ENCODE peak calls at places on chromosomes 13 and 19, in ten cellular contexts. One of them, this sample, is unnamed.

GRCh38 chr19:2254052-2254872 is 2.0 kb downstream of the JSRP1 start:
- DNase-seq in fibroblast of the aortic adventitia: no peak
- DNase-seq in mucosa of descending colon: no peak
- DNase-seq in AG10803: no peak
- DNase-seq in mesothelial cell of epicardium: no peak
- DNase-seq in Panc1: no peak
- DNase-seq in cardiac fibroblast: peak; percentile 51
- DNase-seq in A549: no peak
- DNase-seq in B cell: no peak
- DNase-seq in breast epithelium: no peak
- DNase-seq in this sample: no peak

GRCh38 chr19:7494416-7495098 is 5.7 kb upstream of the PEX11G start:
- DNase-seq in fibroblast of the aortic adventitia: peak; percentile 58
- DNase-seq in mucosa of descending colon: peak; percentile 24
- DNase-seq in AG10803: no peak
- DNase-seq in mesothelial cell of epicardium: no peak
- DNase-seq in Panc1: no peak
- DNase-seq in cardiac fibroblast: peak; percentile 52
- DNase-seq in A549: no peak
- DNase-seq in B cell: no peak
- DNase-seq in breast epithelium: peak; percentile 40
- DNase-seq in this sample: no peak

GRCh38 chr19:38507551-38508127 is 74.1 kb downstream of the RYR1 start:
- DNase-seq in fibroblast of the aortic adventitia: no peak
- DNase-seq in mucosa of descending colon: no peak
- DNase-seq in AG10803: no peak
- DNase-seq in mesothelial cell of epicardium: no peak
- DNase-seq in Panc1: no peak
- DNase-seq in cardiac fibroblast: no peak
- DNase-seq in A549: no peak
- DNase-seq in B cell: no peak
- DNase-seq in breast epithelium: no peak
- DNase-seq in this sample: no peak

GRCh38 chr13:90654970-90655369 is 692.5 kb upstream of the MIR17HG start:
- DNase-seq in fibroblast of the aortic adventitia: no peak
- DNase-seq in mucosa of descending colon: no peak
- DNase-seq in AG10803: no peak
- DNase-seq in mesothelial cell of epicardium: no peak
- DNase-seq in Panc1: no peak
- DNase-seq in cardiac fibroblast: no peak
- DNase-seq in A549: no peak
- DNase-seq in B cell: no peak
- DNase-seq in breast epithelium: no peak
- DNase-seq in this sample: no peak

GRCh38 chr13:27820524-27821482 is 28.5 kb downstream of the GSX1 start:
- DNase-seq in fibroblast of the aortic adventitia: no peak
- DNase-seq in mucosa of descending colon: no peak
- DNase-seq in AG10803: no peak
- DNase-seq in mesothelial cell of epicardium: no peak
- DNase-seq in Panc1: no peak
- DNase-seq in cardiac fibroblast: no peak
- DNase-seq in A549: no peak
- DNase-seq in B cell: no peak
- DNase-seq in breast epithelium: no peak
- DNase-seq in this sample: no peak

GRCh38 chr19:55146078-55146647 is 2.8 kb downstream of the TNNT1 start:
- DNase-seq in fibroblast of the aortic adventitia: no peak
- DNase-seq in mucosa of descending colon: no peak
- DNase-seq in AG10803: no peak
- DNase-seq in mesothelial cell of epicardium: no peak
- DNase-seq in Panc1: no peak
- DNase-seq in cardiac fibroblast: no peak
- DNase-seq in A549: peak; percentile 91
- DNase-seq in B cell: no peak
- DNase-seq in breast epithelium: no peak
- DNase-seq in this sample: no peak

GRCh38 chr19:40716031-40716654 is 543 bp downstream of the COQ8B start:
- DNase-seq in fibroblast of the aortic adventitia: no peak
- DNase-seq in mucosa of descending colon: peak; percentile 59
- DNase-seq in AG10803: no peak
- DNase-seq in mesothelial cell of epicardium: peak; percentile 53
- DNase-seq in Panc1: no peak
- DNase-seq in cardiac fibroblast: no peak
- DNase-seq in A549: peak; percentile 96
- DNase-seq in B cell: no peak
- DNase-seq in breast epithelium: no peak
- DNase-seq in this sample: no peak

GRCh38 chr19:38194061-38194701 is 29.8 kb downstream of the DPF1 start:
- DNase-seq in fibroblast of the aortic adventitia: no peak
- DNase-seq in mucosa of descending colon: no peak
- DNase-seq in AG10803: no peak
- DNase-seq in mesothelial cell of epicardium: no peak
- DNase-seq in Panc1: no peak
- DNase-seq in cardiac fibroblast: no peak
- DNase-seq in A549: no peak
- DNase-seq in B cell: no peak
- DNase-seq in breast epithelium: no peak
- DNase-seq in this sample: no peak

GRCh38 chr13:39378293-39378692 is 224.7 kb downstream of the LHFPL6 start:
- DNase-seq in fibroblast of the aortic adventitia: no peak
- DNase-seq in mucosa of descending colon: no peak
- DNase-seq in AG10803: no peak
- DNase-seq in mesothelial cell of epicardium: no peak
- DNase-seq in Panc1: no peak
- DNase-seq in cardiac fibroblast: no peak
- DNase-seq in A549: no peak
- DNase-seq in B cell: no peak
- DNase-seq in breast epithelium: no peak
- DNase-seq in this sample: no peak

DNA sequence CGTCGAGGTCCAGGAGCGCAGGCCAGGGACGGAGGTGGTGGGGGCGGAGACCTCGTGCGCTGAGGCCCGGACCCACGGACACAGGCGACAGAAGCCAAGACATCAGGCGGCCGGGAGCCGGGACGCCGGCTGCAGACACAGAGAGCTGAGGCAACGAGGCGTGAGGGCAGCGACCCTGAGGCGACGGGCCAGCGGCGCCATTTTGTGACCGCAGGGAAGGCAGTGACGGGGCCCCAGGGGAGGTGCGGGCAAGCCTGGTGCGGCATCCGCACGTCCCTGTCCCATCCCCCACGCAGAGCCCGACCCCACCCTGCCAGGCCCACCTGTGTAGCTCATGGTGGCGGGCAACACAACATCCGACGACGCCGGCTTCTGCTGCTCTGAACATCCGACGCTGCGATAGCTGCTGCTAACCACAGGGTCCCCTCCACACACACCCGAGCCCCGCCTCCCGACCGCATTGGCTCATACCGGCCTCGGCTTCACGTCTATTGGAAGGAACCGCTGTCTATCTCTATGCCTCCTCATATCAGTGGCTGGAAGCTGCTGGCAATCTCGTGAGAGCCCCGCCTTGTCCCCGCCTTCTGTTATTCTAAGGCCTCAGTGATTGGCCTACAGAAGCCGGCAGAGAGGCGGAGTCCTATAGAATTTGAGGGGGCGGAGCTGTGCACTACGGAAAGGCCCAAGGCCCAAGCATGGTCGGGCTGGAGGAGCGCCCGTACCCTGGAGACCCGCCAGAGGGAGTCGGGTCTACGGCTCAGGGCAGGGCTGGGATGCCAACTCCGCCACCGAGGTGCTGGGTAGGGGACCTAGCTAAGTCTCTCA is at the start of gene AKAP8L:
- DNase-seq in fibroblast of the aortic adventitia: peak; percentile 100
- DNase-seq in mucosa of descending colon: peak; percentile 100
- DNase-seq in AG10803: peak; percentile 100
- DNase-seq in mesothelial cell of epicardium: peak; percentile 97
- DNase-seq in Panc1: peak; percentile 96
- DNase-seq in cardiac fibroblast: peak; percentile 100
- DNase-seq in A549: peak; percentile 97
- DNase-seq in B cell: peak; percentile 99
- DNase-seq in breast epithelium: peak; percentile 100
- DNase-seq in this sample: peak; percentile 99
- TF ChIP-seq CTCF in fibroblast of the aortic adventitia: peak; percentile 71
- TF ChIP-seq CTCF in mucosa of descending colon: peak; percentile 70
- TF ChIP-seq CTCF in AG10803: peak; percentile 40
- TF ChIP-seq CTCF in mesothelial cell of epicardium: peak; percentile 70
- TF ChIP-seq CTCF in Panc1: peak; percentile 70
- TF ChIP-seq CTCF in cardiac fibroblast: peak; percentile 80
- TF ChIP-seq CTCF in A549: peak; percentile 33
- TF ChIP-seq CTCF in B cell: peak; percentile 87
- TF ChIP-seq CTCF in breast epithelium: peak; percentile 23
- TF ChIP-seq CTCF in this sample: peak; percentile 84

GRCh38 chr13:46571941-46572340 is 19.0 kb downstream of the LRCH1 start:
- DNase-seq in fibroblast of the aortic adventitia: no peak
- DNase-seq in mucosa of descending colon: no peak
- DNase-seq in AG10803: no peak
- DNase-seq in mesothelial cell of epicardium: no peak
- DNase-seq in Panc1: no peak
- DNase-seq in cardiac fibroblast: no peak
- DNase-seq in A549: no peak
- DNase-seq in B cell: no peak
- DNase-seq in breast epithelium: no peak
- DNase-seq in this sample: no peak

GRCh38 chr13:46571189-46571901 is 18.4 kb downstream of the LRCH1 start:
- DNase-seq in fibroblast of the aortic adventitia: peak; percentile 72
- DNase-seq in mucosa of descending colon: no peak
- DNase-seq in AG10803: peak; percentile 77
- DNase-seq in mesothelial cell of epicardium: no peak
- DNase-seq in Panc1: no peak
- DNase-seq in cardiac fibroblast: peak; percentile 59
- DNase-seq in A549: no peak
- DNase-seq in B cell: no peak
- DNase-seq in breast epithelium: no peak
- DNase-seq in this sample: no peak

GRCh38 chr13:46572758-46573384 is 19.9 kb downstream of the LRCH1 start:
- DNase-seq in fibroblast of the aortic adventitia: no peak
- DNase-seq in mucosa of descending colon: no peak
- DNase-seq in AG10803: no peak
- DNase-seq in mesothelial cell of epicardium: no peak
- DNase-seq in Panc1: no peak
- DNase-seq in cardiac fibroblast: no peak
- DNase-seq in A549: no peak
- DNase-seq in B cell: no peak
- DNase-seq in breast epithelium: no peak
- DNase-seq in this sample: no peak

GRCh38 chr13:46569471-46569870 is 16.5 kb downstream of the LRCH1 start:
- DNase-seq in fibroblast of the aortic adventitia: no peak
- DNase-seq in mucosa of descending colon: no peak
- DNase-seq in AG10803: no peak
- DNase-seq in mesothelial cell of epicardium: no peak
- DNase-seq in Panc1: no peak
- DNase-seq in cardiac fibroblast: no peak
- DNase-seq in A549: no peak
- DNase-seq in B cell: no peak
- DNase-seq in breast epithelium: no peak
- DNase-seq in this sample: no peak

DNA sequence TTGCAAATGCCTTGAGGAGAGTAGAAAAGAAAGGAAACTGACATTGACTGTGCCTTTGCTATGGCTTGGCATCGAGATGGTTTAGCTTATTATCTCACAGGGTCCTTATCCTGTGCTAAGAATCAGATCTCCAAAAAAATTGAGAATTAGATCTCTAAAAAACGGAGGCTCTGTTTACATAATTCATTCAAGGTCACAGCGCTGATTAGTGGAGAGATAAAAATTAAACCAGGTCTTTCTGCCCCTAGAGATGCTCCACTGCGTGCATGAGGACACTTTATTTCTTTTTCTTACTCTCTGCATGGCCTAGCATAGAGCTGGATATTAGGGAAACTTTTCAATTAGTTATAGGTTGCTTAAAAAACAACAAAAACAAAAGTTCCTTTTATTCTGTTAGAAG is 17.3 kb downstream of the LRCH1 start:
- DNase-seq in fibroblast of the aortic adventitia: no peak
- DNase-seq in mucosa of descending colon: no peak
- DNase-seq in AG10803: no peak
- DNase-seq in mesothelial cell of epicardium: no peak
- DNase-seq in Panc1: no peak
- DNase-seq in cardiac fibroblast: no peak
- DNase-seq in A549: no peak
- DNase-seq in B cell: no peak
- DNase-seq in breast epithelium: no peak
- DNase-seq in this sample: no peak
- TF ChIP-seq CTCF in fibroblast of the aortic adventitia: no peak
- TF ChIP-seq CTCF in mucosa of descending colon: no peak
- TF ChIP-seq CTCF in AG10803: no peak
- TF ChIP-seq CTCF in mesothelial cell of epicardium: no peak
- TF ChIP-seq CTCF in Panc1: no peak
- TF ChIP-seq CTCF in cardiac fibroblast: no peak
- TF ChIP-seq CTCF in A549: no peak
- TF ChIP-seq CTCF in B cell: no peak
- TF ChIP-seq CTCF in breast epithelium: no peak
- TF ChIP-seq CTCF in this sample: no peak

DNA sequence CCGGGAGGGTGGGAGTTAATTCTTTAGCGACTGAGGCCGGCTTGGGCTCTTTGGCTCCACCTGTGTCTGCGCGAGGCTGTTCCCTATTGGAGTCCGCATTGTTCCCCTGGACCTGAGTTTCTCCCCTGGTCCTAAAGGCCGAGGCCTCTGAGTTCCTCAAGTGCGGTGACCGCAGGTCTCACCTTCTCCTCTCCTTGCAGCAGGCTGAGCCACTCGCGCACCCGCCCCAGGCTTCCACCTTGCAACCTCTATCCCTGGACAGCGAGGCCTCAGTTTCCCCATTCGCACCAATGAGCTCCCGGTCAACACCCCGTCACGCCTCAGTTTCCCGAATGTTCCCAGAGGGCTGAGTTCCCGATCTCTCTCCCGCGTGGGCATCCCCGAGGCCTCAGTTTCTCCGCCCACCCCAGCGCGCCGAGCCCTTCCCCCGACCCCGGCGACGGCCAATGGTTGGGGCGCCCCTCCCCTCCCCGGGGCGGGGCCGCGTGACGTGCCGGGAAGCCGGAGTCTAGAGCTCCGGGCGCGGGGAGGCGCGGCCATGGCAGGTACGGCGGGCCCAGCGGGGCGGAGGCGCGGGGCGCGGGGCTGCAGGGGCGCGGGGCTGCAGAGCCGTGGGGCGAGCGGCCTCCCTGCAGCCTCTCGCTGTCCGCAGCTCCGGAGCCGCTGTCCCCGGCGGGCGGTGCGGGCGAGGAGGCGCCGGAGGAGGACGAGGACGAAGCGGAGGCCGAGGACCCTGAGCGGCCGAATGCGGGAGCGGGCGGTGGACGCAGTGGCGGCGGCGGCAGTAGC is at the start of gene MPND:
- DNase-seq in fibroblast of the aortic adventitia: peak; percentile 63
- DNase-seq in mucosa of descending colon: peak; percentile 98
- DNase-seq in AG10803: peak; percentile 67
- DNase-seq in mesothelial cell of epicardium: peak; percentile 92
- DNase-seq in Panc1: peak; percentile 18
- DNase-seq in cardiac fibroblast: peak; percentile 81
- DNase-seq in A549: peak; percentile 47
- DNase-seq in B cell: peak; percentile 87
- DNase-seq in breast epithelium: peak; percentile 87
- DNase-seq in this sample: peak; percentile 96
- TF ChIP-seq CTCF in fibroblast of the aortic adventitia: peak; percentile 46
- TF ChIP-seq CTCF in mucosa of descending colon: no peak
- TF ChIP-seq CTCF in AG10803: peak; percentile 46
- TF ChIP-seq CTCF in mesothelial cell of epicardium: peak; percentile 11
- TF ChIP-seq CTCF in Panc1: no peak
- TF ChIP-seq CTCF in cardiac fibroblast: peak; percentile 45
- TF ChIP-seq CTCF in A549: no peak
- TF ChIP-seq CTCF in B cell: no peak
- TF ChIP-seq CTCF in breast epithelium: no peak
- TF ChIP-seq CTCF in this sample: peak; percentile 52

GRCh38 chr19:47022541-47023447 is 3.2 kb downstream of the NPAS1 start:
- DNase-seq in fibroblast of the aortic adventitia: no peak
- DNase-seq in mucosa of descending colon: no peak
- DNase-seq in AG10803: no peak
- DNase-seq in mesothelial cell of epicardium: no peak
- DNase-seq in Panc1: no peak
- DNase-seq in cardiac fibroblast: no peak
- DNase-seq in A549: no peak
- DNase-seq in B cell: no peak
- DNase-seq in breast epithelium: no peak
- DNase-seq in this sample: no peak
- TF ChIP-seq CTCF in fibroblast of the aortic adventitia: no peak
- TF ChIP-seq CTCF in mucosa of descending colon: no peak
- TF ChIP-seq CTCF in AG10803: no peak
- TF ChIP-seq CTCF in mesothelial cell of epicardium: no peak
- TF ChIP-seq CTCF in Panc1: no peak
- TF ChIP-seq CTCF in cardiac fibroblast: no peak
- TF ChIP-seq CTCF in A549: no peak
- TF ChIP-seq CTCF in B cell: no peak
- TF ChIP-seq CTCF in breast epithelium: no peak
- TF ChIP-seq CTCF in this sample: no peak